ENCODE peak calls at places on chromosomes 16 and 17, in seven cellular contexts. O is tibial nerve, F is colonic mucosa, N is pancreas, S is fibroblast of lung, G is psoas muscle, X is PC-9. H is an unnamed sample.

GRCh38 chr17:30380106-30380420 is 1.3 kb downstream of the CPD start:
- DNase-seq in X (no peak), N (no peak), S (peak; percentile 35), F (no peak), G (no peak), O (no peak), H (peak; percentile 23)

GRCh38 chr17:40341808-40342574 is 22.5 kb downstream of the GJD3 start:
- DNase-seq in S (peak; percentile 70), O (peak; percentile 69), G (peak; percentile 87), F (peak; percentile 93), N (peak; percentile 91), X (peak; percentile 51), H (peak; percentile 97)

GRCh38 chr16:24493859-24494258 is 45.5 kb upstream of the RBBP6 start:
- DNase-seq in N (no peak), F (no peak), S (no peak), X (peak; percentile 50), O (no peak), G (no peak), H (no peak)

GRCh38 chr17:58808609-58809563 is 53.2 kb downstream of the PPM1E start:
- DNase-seq in X (no peak), S (no peak), O (no peak), F (no peak), G (no peak), N (no peak), H (no peak)

GRCh38 chr16:65909310-65910050 is 457.0 kb upstream of the CDH5 start:
- DNase-seq in S (peak; percentile 19), N (no peak), F (no peak), X (no peak), G (no peak), O (no peak), H (no peak)

GRCh38 chr17:67027031-67027628 is 17.2 kb upstream of the CACNG1 start:
- DNase-seq in X (peak; percentile 33), F (no peak), O (no peak), G (no peak), S (peak; percentile 20), N (no peak), H (no peak)

GRCh38 chr16:85306071-85306792 is 194.0 kb upstream of the CIBAR2 start:
- DNase-seq in N (peak; percentile 87), O (peak; percentile 85), S (peak; percentile 72), G (peak; percentile 92), X (peak; percentile 88), F (peak; percentile 85), H (peak; percentile 68)

GRCh38 chr16:2783581-2784375 is 3.6 kb downstream of the PRSS33 start:
- DNase-seq in S (no peak), O (no peak), N (no peak), X (no peak), G (no peak), F (no peak), H (peak; percentile 45)

GRCh38 chr17:68572138-68572842 is 28.9 kb downstream of the FAM20A start:
- DNase-seq in S (no peak), X (no peak), N (no peak), G (no peak), O (no peak), F (no peak), H (no peak)

DNA sequence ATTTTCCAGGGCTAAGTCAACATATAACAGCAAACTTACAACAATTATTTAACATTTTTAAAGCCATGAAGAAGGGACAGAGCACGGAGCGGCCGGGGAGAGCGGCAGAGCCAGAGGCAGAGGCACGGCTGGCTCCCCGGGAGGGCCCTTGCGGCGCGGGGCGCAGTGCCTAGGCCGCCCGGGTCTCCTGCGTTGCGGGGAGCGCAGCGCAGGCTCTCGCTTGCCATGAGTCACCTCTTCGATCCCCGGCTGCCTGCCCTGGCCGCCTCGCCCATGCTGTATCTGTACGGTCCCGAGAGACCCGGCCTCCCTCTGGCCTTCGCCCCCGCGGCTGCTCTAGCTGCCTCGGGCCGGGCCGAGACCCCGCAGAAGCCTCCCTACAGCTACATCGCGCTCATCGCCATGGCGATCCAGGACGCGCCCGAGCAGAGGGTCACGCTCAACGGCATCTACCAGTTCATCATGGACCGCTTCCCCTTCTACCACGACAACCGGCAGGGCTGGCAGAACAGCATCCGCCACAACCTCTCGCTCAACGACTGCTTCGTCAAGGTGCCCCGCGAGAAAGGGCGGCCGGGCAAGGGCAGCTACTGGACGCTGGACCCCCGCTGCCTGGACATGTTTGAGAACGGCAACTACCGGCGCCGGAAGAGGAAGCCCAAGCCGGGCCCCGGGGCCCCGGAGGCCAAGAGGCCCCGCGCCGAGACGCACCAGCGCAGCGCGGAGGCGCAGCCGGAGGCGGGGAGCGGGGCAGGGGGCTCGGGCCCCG is at the start of gene FOXL1:
- DNase-seq in S (peak; percentile 83), N (no peak), F (no peak), G (no peak), X (no peak), O (no peak), H (peak; percentile 81)
- H3K27me3 ChIP-seq in S (no peaks in the 10 kb centered on the region), N (no peaks in the 10 kb centered on the region), F (peaks cover 44% of the 10 kb centered on the region), G (peaks cover 90% of the 10 kb centered on the region), X (peaks cover 74% of the 10 kb centered on the region), O (peaks cover 74% of the 10 kb centered on the region), H (peaks cover 77% of the 10 kb centered on the region)

DNA sequence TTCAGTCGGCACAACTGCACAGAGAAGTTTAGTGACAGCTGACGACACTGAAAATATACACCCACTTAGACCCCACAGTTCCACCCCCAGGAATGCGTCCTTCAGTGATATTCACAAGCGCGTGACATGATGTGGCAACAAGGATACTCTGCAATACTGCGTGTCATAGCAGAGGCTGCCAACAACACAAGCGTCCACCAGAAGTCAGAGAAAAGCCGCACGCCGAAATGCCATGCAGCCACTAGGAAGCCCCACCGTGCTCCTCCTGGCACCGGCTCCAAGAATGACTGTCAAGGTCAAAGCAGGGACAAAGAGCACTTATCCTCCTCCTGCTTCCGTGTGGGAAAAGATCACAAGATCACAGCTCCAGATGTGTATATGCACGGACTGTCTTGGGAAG is 3.5 kb downstream of the ATP2A3 start:
- DNase-seq in F (peak; percentile 67), O (no peak), N (no peak), G (peak; percentile 45), X (no peak), S (peak; percentile 47), H (no peak)
- H3K4me3 ChIP-seq in F (no peak overlapping the region), O (no peak overlapping the region), N (no peak overlapping the region), G (no peak overlapping the region), X (no peak overlapping the region), S (no peak overlapping the region), H (no peak overlapping the region)

DNA sequence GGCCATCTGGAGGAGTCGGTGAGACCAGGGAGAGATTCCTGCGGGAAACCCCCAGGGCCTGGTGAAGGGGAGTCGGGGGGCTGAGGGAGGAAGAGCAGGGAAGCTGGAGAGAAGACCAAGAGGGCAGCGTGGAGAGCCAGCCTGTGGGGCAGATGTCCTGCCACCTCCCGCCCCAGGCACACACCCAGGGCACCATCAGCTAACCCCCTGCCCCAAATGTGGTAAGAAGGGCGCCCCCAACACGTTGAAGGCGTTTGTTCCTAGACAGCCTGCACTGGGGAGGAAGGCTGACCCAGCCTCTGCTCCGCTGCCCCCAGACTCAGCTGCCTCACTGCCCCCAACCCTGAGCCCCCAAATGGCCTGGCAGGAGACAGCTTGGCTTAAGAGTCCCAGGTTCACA is 1.3 kb downstream of the BAIAP3 start:
- DNase-seq in N (no peak), X (no peak), O (no peak), S (no peak), F (no peak), G (no peak), H (no peak)
- H3K27me3 ChIP-seq in N (no peaks in the 10 kb centered on the region), X (no peaks in the 10 kb centered on the region), O (peaks cover 89% of the 10 kb centered on the region), S (peaks cover 36% of the 10 kb centered on the region), F (peaks cover 49% of the 10 kb centered on the region), G (peaks cover 30% of the 10 kb centered on the region), H (peaks cover 37% of the 10 kb centered on the region)

GRCh38 chr17:82177761-82178498 is 34.7 kb downstream of the CCDC57 start:
- DNase-seq in G (no peak), S (no peak), F (no peak), O (no peak), N (peak; percentile 27), X (no peak), H (no peak)
- H3K4me3 ChIP-seq in G (no peak overlapping the region), S (no peak overlapping the region), F (no peak overlapping the region), O (no peak overlapping the region), N (no peak overlapping the region), X (no peak overlapping the region), H (no peak overlapping the region)

GRCh38 chr16:72728516-72728915 is 319.4 kb downstream of the ZFHX3 start:
- DNase-seq in G (no peak), S (no peak), O (no peak), F (no peak), X (no peak), N (peak; percentile 31), H (no peak)

GRCh38 chr16:72725643-72726042 is 322.3 kb downstream of the ZFHX3 start:
- DNase-seq in O (no peak), G (no peak), X (no peak), F (no peak), N (no peak), S (no peak), H (no peak)

GRCh38 chr16:72722552-72722951 is 325.4 kb downstream of the ZFHX3 start:
- DNase-seq in X (no peak), N (no peak), O (no peak), F (no peak), S (no peak), G (no peak), H (peak; percentile 52)

GRCh38 chr16:72721981-72722380 is 325.9 kb downstream of the ZFHX3 start:
- DNase-seq in O (no peak), N (no peak), X (no peak), G (no peak), F (no peak), S (no peak), H (no peak)

GRCh38 chr16:72723781-72724180 is 324.1 kb downstream of the ZFHX3 start:
- DNase-seq in O (no peak), X (peak; percentile 61), S (peak; percentile 31), N (no peak), F (no peak), G (no peak), H (no peak)
- H3K27me3 ChIP-seq in O (no peaks in the 10 kb centered on the region), X (no peaks in the 10 kb centered on the region), S (no peaks in the 10 kb centered on the region), N (no peaks in the 10 kb centered on the region), F (no peaks in the 10 kb centered on the region), G (no peaks in the 10 kb centered on the region), H (no peaks in the 10 kb centered on the region)

GRCh38 chr17:33292184-33292980 is 713 bp downstream of the ASIC2 start:
- DNase-seq in N (peak; percentile 62), O (no peak), G (peak; percentile 18), X (no peak), S (peak; percentile 56), F (peak; percentile 62), H (peak; percentile 89)
- H3K4me3 ChIP-seq in N (peak overlapping the region; percentile 20), O (no peak overlapping the region), G (peak overlapping the region; percentile 28), X (no peak overlapping the region), S (peak overlapping the region; percentile 51), F (peak overlapping the region; percentile 14), H (peak overlapping the region; percentile 57)